ENCODE peak calls at places on chromosomes 13 and 19, in seven cellular contexts. C is lower lobe of right lung, Y is fibroblast of lung, L is heart right ventricle, I is PC-3, P is pancreas, Q is thoracic aorta. T is an unnamed sample. For H3K4me1, the result is how much of the 10 kb centered on the place peaks cover.

GRCh38 chr19:56671613-56671994 is at the start of gene ZNF835:
- DNase-seq in Y (peak), Q (peak), I (no peak), L (peak), C (peak), P (peak), T (peak)

GRCh38 chr13:33800646-33801186 is 17.2 kb upstream of the RFC3 start:
- DNase-seq in P (no peak), C (no peak), Q (no peak), L (no peak), I (no peak), Y (peak), T (no peak)

GRCh38 chr19:2969104-2969504 is 8.3 kb upstream of the TLE6 start:
- DNase-seq in P (peak), C (no peak), Q (no peak), L (peak), Y (peak), I (no peak), T (peak)

GRCh38 chr13:23741879-23742510 is 147.2 kb downstream of the MIPEP start:
- DNase-seq in Q (no peak), Y (no peak), P (no peak), I (peak), L (no peak), C (no peak), T (no peak)

GRCh38 chr19:28594737-28595136 is 618.2 kb downstream of the UQCRFS1 start:
- DNase-seq in Q (no peak), Y (no peak), I (no peak), P (no peak), C (no peak), L (no peak), T (no peak)

GRCh38 chr19:55041627-55042343 is 3.7 kb upstream of the GP6 start:
- DNase-seq in L (no peak), C (no peak), I (no peak), Y (no peak), Q (no peak), P (no peak), T (no peak)

GRCh38 chr13:33376212-33376611 is 90.7 kb upstream of the STARD13 start:
- DNase-seq in C (no peak), P (no peak), L (no peak), Q (no peak), Y (no peak), I (no peak), T (no peak)

GRCh38 chr19:1837625-1838105 is 10.6 kb downstream of the REXO1 start:
- DNase-seq in P (no peak), Q (no peak), Y (no peak), C (no peak), I (peak), L (no peak), T (no peak)

GRCh38 chr19:48896191-48896720 is 2.3 kb downstream of the TULP2 start:
- DNase-seq in Y (peak), I (no peak), C (peak), Q (no peak), L (peak), P (peak), T (peak)

GRCh38 chr13:98664047-98664446 is 87.1 kb upstream of the STK24 start:
- DNase-seq in Y (peak), Q (no peak), L (no peak), P (no peak), C (no peak), I (peak), T (no peak)

GRCh38 chr19:33639034-33639681 is 17.4 kb downstream of the CHST8 start:
- DNase-seq in Y (no peak), C (peak), Q (no peak), I (no peak), L (no peak), P (no peak), T (no peak)

GRCh38 chr19:58002384-58003152 is at the start of gene ZNF606:
- DNase-seq in Q (peak), Y (peak), P (peak), I (peak), C (peak), L (peak), T (peak)

GRCh38 chr19:5057860-5058259 is 88.9 kb downstream of the KDM4B start:
- DNase-seq in L (no peak), Q (no peak), P (no peak), Y (no peak), I (peak), C (no peak), T (no peak)

GRCh38 chr13:38045278-38046048 is 175.9 kb upstream of the TRPC4 start:
- DNase-seq in C (no peak), Y (peak), L (no peak), I (peak), Q (no peak), P (no peak), T (no peak)

GRCh38 chr19:15455996-15456395 is 6.2 kb upstream of the WIZ start:
- DNase-seq in C (no peak), Q (no peak), L (no peak), I (no peak), P (no peak), Y (no peak), T (no peak)

DNA sequence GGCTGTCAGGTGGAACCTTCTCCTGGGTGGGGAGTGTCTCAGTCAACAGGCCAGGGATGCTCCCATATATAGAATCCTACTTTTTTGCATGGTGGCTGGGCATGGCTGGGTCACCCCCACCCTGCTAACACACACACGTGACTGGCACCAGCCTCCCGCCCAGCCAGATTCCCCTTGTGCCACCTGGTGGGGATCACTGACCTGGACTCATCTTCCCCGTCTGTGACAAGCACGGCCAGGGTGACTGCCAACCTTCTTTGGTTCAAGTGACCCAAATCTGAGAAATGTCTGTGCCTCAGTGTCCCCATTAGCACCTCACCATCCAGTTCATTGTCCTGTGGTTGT is 1.0 kb downstream of the PKN1 start:
- DNase-seq in Q (no peak), I (peak), C (no peak), L (no peak), P (peak), Y (no peak), T (peak)
- TF ChIP-seq CTCF in Q (no peak), I (peak), C (no peak), L (no peak), P (no peak), Y (no peak), T (no peak)

DNA sequence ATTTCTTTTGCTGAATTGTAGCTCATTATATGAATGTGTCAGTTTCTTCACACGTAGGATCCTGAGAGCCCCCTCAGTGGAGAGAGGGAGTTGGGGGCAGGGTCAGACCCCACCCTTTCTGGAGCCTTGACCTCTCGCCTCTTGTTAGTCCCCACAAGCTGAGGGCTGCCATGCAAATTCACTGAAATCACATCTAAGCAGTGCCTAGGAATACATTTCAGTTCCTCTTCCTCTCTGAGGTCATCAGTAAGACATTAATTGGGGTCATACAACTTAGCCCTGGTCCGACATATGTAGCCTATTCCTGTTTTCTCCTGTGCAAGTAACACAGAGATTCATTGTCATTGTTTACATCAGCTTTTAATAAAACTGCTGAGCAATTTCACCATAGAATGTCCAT is 30.0 kb downstream of the MYO9B start:
- DNase-seq in P (no peak), L (no peak), I (no peak), C (no peak), Q (no peak), Y (no peak), T (no peak)
- H3K27ac ChIP-seq in P (no peak), L (no peak), I (no peak), C (no peak), Q (peak), Y (no peak), T (no peak)

DNA sequence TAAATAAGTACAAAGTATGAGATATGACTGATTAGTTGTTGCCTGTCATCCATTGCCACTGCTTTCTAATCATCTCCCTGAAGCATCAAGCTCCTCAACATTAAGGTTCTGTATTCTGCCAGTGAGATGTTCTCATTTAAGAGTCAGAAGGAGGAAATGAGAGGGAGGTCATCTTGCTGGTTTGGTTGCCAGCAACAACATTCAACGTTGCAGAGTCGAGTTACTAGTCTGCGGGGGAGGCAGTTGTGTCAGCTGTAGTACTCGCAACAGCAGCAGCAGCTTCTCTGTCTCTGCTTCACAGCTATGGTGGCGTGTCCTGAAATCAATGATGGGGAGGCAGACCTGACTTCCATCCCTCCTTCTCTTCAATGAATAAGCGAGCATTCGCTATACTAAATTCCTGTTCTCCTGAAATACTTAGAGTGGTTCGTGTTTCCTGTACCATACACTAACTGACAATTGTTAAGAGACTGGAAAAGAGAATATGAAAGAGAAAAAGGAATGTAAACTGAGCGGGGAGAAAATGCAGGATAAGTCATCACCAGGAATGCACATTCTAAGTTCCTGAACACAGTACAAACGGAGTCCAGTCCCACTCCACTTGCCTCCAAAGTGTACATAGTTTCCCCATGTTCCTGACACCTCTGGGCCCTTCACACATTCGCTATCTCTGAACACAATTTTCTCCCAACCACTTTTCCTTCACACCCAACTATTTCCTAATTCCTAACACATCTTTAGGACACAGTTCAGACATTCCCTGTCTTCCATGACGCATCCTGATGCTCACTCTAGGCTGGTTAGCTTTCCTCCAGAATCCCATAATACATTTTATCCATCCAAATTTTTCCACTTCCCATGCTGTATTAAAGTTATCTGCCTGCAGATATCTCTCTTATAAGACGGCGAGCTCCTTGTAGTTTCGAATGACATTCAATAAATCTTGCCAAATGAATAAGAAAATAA is 263.0 kb downstream of the KLF12 start:
- DNase-seq in Y (peak), P (no peak), I (no peak), Q (no peak), C (no peak), L (no peak), T (no peak)
- H3K4me1 ChIP-seq in Y (under half), P (under half), I (under half), Q (under half), C (under half), L (under half), T (under half)

GRCh38 chr13:32165791-32166190 is 134.2 kb downstream of the FRY start:
- DNase-seq in C (peak), Y (no peak), I (no peak), Q (no peak), P (no peak), L (peak), T (no peak)

GRCh38 chr13:32159147-32159869 is 127.7 kb downstream of the FRY start:
- DNase-seq in Q (no peak), C (no peak), Y (peak), L (no peak), I (no peak), P (no peak), T (no peak)

GRCh38 chr13:32168136-32168535 is 136.6 kb downstream of the FRY start:
- DNase-seq in I (no peak), L (no peak), Y (no peak), P (no peak), C (no peak), Q (no peak), T (no peak)

GRCh38 chr13:32164622-32165268 is 133.2 kb downstream of the FRY start:
- DNase-seq in P (no peak), Q (no peak), L (no peak), C (no peak), Y (peak), I (peak), T (no peak)
- TF ChIP-seq CTCF in P (no peak), Q (peak), L (peak), C (peak), Y (peak), I (peak), T (peak)

GRCh38 chr13:39954476-39954875 is 299.0 kb downstream of the COG6 start:
- DNase-seq in I (no peak), P (no peak), L (no peak), Y (no peak), C (no peak), Q (no peak), T (no peak)

GRCh38 chr13:39956036-39956435 is 300.6 kb downstream of the COG6 start:
- DNase-seq in P (no peak), I (no peak), L (no peak), Y (no peak), Q (no peak), C (no peak), T (no peak)

GRCh38 chr13:39952244-39953233 is 297.1 kb downstream of the COG6 start:
- DNase-seq in Y (peak), P (no peak), L (no peak), Q (no peak), I (no peak), C (no peak), T (peak)

GRCh38 chr13:39957868-39958676 is 302.6 kb downstream of the COG6 start:
- DNase-seq in C (no peak), L (no peak), I (no peak), Q (no peak), Y (no peak), P (no peak), T (no peak)

DNA sequence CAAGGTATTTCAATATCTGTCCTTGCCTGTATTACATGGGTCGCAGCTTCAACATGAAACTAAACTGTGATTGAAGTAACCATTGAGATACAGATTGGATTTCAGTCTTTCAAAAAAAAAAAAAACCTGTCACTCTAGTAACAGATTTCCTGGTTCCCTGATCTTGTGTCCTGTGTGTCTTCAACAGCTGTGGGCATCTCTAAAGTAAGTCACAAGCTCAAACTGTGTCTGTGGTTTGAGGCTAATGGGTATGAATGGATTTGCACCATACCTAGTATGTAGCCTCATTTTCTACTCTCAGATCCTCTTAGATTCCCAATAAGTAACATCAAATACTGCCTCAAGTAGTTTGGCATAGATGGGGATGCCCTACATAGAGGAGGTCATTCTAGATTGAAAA is 300.1 kb downstream of the COG6 start:
- DNase-seq in P (no peak), Y (no peak), I (no peak), C (no peak), Q (no peak), L (no peak), T (no peak)
- H3K27ac ChIP-seq in P (no peak), Y (no peak), I (no peak), C (no peak), Q (no peak), L (no peak), T (no peak)

GRCh38 chr19:29835447-29835846 is 23.7 kb downstream of the CCNE1 start:
- DNase-seq in Y (no peak), P (no peak), L (no peak), C (no peak), I (no peak), Q (no peak), T (no peak)
- H3K4me1 ChIP-seq in Y (under half), P (under half), L (under half), C (under half), I (under half), Q (under half), T (under half)

T was measured in uterus.